ENCODE peak calls at places on chromosomes 6 and 20, in seven cellular contexts. One of them, this sample, is unnamed.

GRCh38 chr20:62370115-62370806 is 3.1 kb upstream of the LAMA5 start:
- DNase-seq in thoracic aorta: no peak
- DNase-seq in AG04450: no peak
- DNase-seq in endodermal cell: no peak
- DNase-seq in iPS DF 6.9: no peak
- DNase-seq in neuronal stem cell: no peak
- DNase-seq in body of pancreas: no peak
- DNase-seq in this sample: no peak

GRCh38 chr6:157430834-157431233 is 49.8 kb downstream of the ZDHHC14 start:
- DNase-seq in thoracic aorta: no peak
- DNase-seq in endodermal cell: no peak
- DNase-seq in iPS DF 6.9: no peak
- DNase-seq in neuronal stem cell: no peak
- DNase-seq in body of pancreas: no peak
- DNase-seq in AG04450: no peak
- DNase-seq in this sample: peak

GRCh38 chr6:36052092-36052491 is 24.5 kb downstream of the MAPK14 start:
- DNase-seq in AG04450: no peak
- DNase-seq in neuronal stem cell: no peak
- DNase-seq in thoracic aorta: no peak
- DNase-seq in endodermal cell: no peak
- DNase-seq in body of pancreas: no peak
- DNase-seq in iPS DF 6.9: no peak
- DNase-seq in this sample: no peak

GRCh38 chr6:64012351-64013060 is 376.9 kb downstream of the PHF3 start:
- DNase-seq in iPS DF 6.9: peak
- DNase-seq in endodermal cell: peak
- DNase-seq in thoracic aorta: no peak
- DNase-seq in neuronal stem cell: peak
- DNase-seq in AG04450: peak
- DNase-seq in body of pancreas: no peak
- DNase-seq in this sample: peak

GRCh38 chr20:10856237-10856636 is 182.4 kb upstream of the JAG1 start:
- DNase-seq in iPS DF 6.9: no peak
- DNase-seq in body of pancreas: no peak
- DNase-seq in thoracic aorta: no peak
- DNase-seq in endodermal cell: no peak
- DNase-seq in neuronal stem cell: no peak
- DNase-seq in AG04450: no peak
- DNase-seq in this sample: no peak

GRCh38 chr6:34234667-34235604 is 1.7 kb upstream of the HMGA1 start:
- DNase-seq in endodermal cell: peak
- DNase-seq in thoracic aorta: no peak
- DNase-seq in AG04450: no peak
- DNase-seq in neuronal stem cell: peak
- DNase-seq in iPS DF 6.9: no peak
- DNase-seq in body of pancreas: no peak
- DNase-seq in this sample: no peak

GRCh38 chr20:38748863-38749153 is 548 bp downstream of the ACTR5 start:
- DNase-seq in neuronal stem cell: no peak
- DNase-seq in AG04450: no peak
- DNase-seq in endodermal cell: no peak
- DNase-seq in thoracic aorta: no peak
- DNase-seq in iPS DF 6.9: no peak
- DNase-seq in body of pancreas: no peak
- DNase-seq in this sample: peak

GRCh38 chr6:169046483-169047192 is 207.0 kb downstream of the THBS2 start:
- DNase-seq in thoracic aorta: no peak
- DNase-seq in AG04450: no peak
- DNase-seq in neuronal stem cell: no peak
- DNase-seq in endodermal cell: no peak
- DNase-seq in iPS DF 6.9: no peak
- DNase-seq in body of pancreas: no peak
- DNase-seq in this sample: no peak

GRCh38 chr20:57023997-57024396 is 242.4 kb downstream of the BMP7 start:
- DNase-seq in endodermal cell: no peak
- DNase-seq in body of pancreas: no peak
- DNase-seq in neuronal stem cell: no peak
- DNase-seq in AG04450: no peak
- DNase-seq in iPS DF 6.9: no peak
- DNase-seq in thoracic aorta: no peak
- DNase-seq in this sample: no peak

GRCh38 chr6:111604259-111605099 is 1.2 kb downstream of the TRAF3IP2 start:
- DNase-seq in iPS DF 6.9: no peak
- DNase-seq in AG04450: no peak
- DNase-seq in neuronal stem cell: no peak
- DNase-seq in body of pancreas: peak
- DNase-seq in endodermal cell: peak
- DNase-seq in thoracic aorta: peak
- DNase-seq in this sample: no peak

GRCh38 chr6:78995946-78996345 is 82.1 kb downstream of the PHIP start:
- DNase-seq in iPS DF 6.9: no peak
- DNase-seq in neuronal stem cell: no peak
- DNase-seq in AG04450: no peak
- DNase-seq in endodermal cell: no peak
- DNase-seq in body of pancreas: no peak
- DNase-seq in thoracic aorta: no peak
- DNase-seq in this sample: no peak

GRCh38 chr20:48717959-48718223 is 109.9 kb downstream of the PREX1 start:
- DNase-seq in neuronal stem cell: no peak
- DNase-seq in body of pancreas: no peak
- DNase-seq in iPS DF 6.9: no peak
- DNase-seq in AG04450: no peak
- DNase-seq in thoracic aorta: no peak
- DNase-seq in endodermal cell: no peak
- DNase-seq in this sample: no peak

GRCh38 chr6:122323361-122323760 is 76.1 kb upstream of the HSF2 start:
- DNase-seq in neuronal stem cell: no peak
- DNase-seq in iPS DF 6.9: no peak
- DNase-seq in body of pancreas: no peak
- DNase-seq in AG04450: no peak
- DNase-seq in thoracic aorta: no peak
- DNase-seq in endodermal cell: no peak
- DNase-seq in this sample: no peak

GRCh38 chr6:168034537-168034936 is 37.1 kb downstream of the KIF25 start:
- DNase-seq in endodermal cell: no peak
- DNase-seq in body of pancreas: no peak
- DNase-seq in neuronal stem cell: no peak
- DNase-seq in thoracic aorta: no peak
- DNase-seq in AG04450: no peak
- DNase-seq in iPS DF 6.9: no peak
- DNase-seq in this sample: no peak

DNA sequence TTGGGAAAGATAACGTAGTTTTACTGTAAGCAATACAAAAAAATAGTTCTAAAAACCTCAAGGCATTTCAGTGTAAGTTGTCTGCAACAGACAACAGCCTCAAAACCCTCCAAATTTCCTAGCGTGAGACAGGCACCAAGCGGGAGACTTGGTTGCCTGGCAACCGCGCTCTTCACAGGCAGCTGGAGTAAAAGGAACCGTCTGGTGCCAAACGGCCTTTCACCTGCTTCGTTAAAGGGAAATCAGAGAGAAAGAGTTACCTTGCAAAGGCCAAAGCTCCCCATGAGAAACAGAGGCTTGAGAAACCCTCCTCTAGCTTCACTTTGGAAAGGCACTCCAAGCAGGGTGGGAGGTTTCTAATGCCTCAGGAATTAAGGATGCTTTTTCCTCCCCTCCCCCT is 129.8 kb upstream of the UFL1 start:
- DNase-seq in iPS DF 6.9: peak
- DNase-seq in AG04450: no peak
- DNase-seq in thoracic aorta: no peak
- DNase-seq in endodermal cell: peak
- DNase-seq in neuronal stem cell: peak
- DNase-seq in body of pancreas: peak
- DNase-seq in this sample: peak
- H3K4me3 ChIP-seq in iPS DF 6.9: no peak
- H3K4me3 ChIP-seq in AG04450: no peak
- H3K4me3 ChIP-seq in thoracic aorta: no peak
- H3K4me3 ChIP-seq in endodermal cell: no peak
- H3K4me3 ChIP-seq in neuronal stem cell: no peak
- H3K4me3 ChIP-seq in body of pancreas: no peak
- H3K4me3 ChIP-seq in this sample: no peak

DNA sequence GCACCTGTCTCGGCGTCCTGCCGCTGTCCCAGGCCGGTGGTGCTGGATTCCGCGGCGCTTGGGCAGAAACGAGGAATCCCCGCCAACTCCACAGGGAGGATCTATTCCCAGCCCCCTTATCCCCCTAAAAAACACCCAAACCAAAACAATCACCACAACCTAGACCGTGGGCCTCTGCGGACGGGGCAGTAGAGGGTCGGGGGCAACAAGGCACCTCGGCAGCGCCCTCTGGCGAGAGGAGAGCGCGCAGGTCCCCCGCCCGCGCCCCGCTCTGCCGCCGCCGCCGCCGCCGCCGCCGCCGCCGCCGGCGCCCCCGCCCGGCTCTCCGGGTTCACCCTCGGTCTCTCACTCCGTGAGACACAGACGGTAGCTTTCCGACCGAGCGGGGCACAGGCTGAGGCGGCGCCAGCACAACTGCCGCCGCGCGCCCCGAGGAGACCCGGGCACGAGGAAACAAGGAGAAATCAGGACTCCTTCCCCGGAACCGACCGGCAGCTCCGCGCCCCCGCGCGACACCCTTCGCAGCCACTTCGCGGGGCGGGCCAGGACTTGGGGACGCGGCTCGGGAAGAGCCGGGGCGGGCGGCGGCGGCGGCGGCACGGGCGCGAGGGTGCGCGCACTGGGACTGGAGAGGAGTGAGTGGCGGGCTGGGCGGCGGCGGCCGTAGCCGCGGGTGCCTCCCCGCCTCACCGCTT is at the start of gene SLC35F1:
- DNase-seq in endodermal cell: peak
- DNase-seq in neuronal stem cell: peak
- DNase-seq in body of pancreas: peak
- DNase-seq in AG04450: no peak
- DNase-seq in thoracic aorta: no peak
- DNase-seq in iPS DF 6.9: peak
- DNase-seq in this sample: peak
- H3K4me3 ChIP-seq in endodermal cell: peak
- H3K4me3 ChIP-seq in neuronal stem cell: peak
- H3K4me3 ChIP-seq in body of pancreas: peak
- H3K4me3 ChIP-seq in AG04450: peak
- H3K4me3 ChIP-seq in thoracic aorta: peak
- H3K4me3 ChIP-seq in iPS DF 6.9: peak
- H3K4me3 ChIP-seq in this sample: peak

DNA sequence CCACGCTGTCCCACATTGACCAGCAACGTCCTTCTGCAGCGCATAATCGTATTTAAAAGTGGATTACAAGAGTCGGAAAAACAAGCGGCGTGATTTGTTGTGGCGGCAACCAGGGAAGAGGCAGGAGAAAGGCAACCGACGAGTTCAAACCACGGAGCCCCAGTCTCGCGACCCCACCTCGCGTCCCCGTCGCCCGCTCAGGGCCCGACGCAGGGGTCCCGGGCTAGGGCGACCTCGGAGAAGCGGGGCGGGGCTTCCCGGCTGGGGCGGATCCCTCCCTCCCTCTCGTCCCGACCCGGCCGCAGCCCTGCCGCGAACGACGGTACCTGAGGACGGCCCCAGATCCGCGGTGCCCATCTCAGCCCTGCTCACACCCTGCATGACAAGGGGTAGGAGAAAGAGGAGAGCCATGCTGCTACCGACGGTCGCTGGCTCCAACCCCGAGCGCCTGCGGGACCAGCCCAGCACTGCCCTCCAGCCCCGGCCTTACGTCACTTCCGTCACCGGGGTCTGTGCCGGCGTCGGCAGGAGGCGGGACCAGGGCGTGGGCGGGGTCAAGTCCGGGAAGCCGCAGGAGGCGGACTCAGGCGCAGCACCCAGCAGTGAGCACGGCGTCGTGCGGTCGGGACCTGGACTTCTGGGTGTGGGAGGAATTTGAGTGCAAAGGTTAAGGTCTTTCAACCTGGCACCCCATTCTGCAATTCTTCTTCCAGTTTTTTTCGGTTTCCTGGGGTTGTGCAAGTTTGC is at the start of gene IFNGR1:
- DNase-seq in endodermal cell: peak
- DNase-seq in AG04450: peak
- DNase-seq in iPS DF 6.9: peak
- DNase-seq in neuronal stem cell: peak
- DNase-seq in thoracic aorta: peak
- DNase-seq in body of pancreas: peak
- DNase-seq in this sample: peak
- H3K4me3 ChIP-seq in endodermal cell: peak
- H3K4me3 ChIP-seq in AG04450: peak
- H3K4me3 ChIP-seq in iPS DF 6.9: peak
- H3K4me3 ChIP-seq in neuronal stem cell: peak
- H3K4me3 ChIP-seq in thoracic aorta: peak
- H3K4me3 ChIP-seq in body of pancreas: peak
- H3K4me3 ChIP-seq in this sample: peak

DNA sequence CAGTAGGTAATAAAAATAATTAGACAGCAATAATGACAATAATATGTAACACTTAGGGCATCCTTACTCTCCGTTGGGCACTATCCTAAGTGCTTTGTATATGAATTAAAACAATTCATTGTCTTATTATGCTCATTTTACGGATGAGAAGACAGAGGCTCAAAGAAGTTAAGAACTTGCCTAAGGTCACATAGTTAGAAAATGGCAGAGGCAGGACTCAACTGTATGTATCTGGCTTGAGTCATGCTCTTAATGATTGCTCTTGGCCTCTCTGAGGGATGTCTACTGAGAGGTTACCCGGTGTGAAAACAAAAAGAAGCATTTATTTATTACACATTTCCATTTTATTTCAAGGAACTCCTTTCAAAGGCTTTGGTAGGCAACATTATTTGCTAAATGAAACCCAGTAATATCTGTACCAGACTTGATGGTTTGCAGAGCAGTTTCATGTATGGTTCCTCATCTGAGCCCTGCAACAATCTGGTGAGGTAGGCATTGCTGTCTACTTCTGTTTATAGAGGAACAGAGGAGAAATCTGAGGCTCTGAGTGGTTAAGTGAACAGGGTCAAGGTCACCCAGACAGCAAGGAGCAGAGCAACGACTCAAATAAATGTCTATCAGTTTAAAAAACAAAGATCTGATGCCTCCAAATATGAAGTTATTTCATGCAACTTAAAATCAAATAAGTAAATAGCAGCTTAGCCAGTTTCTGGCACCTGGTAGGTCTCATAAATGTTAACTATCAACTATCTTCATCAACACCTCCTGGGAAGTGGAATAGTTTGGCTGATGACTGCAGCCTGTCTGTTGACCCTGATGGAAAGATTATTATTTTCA is 4.2 kb upstream of the PARD6B start:
- DNase-seq in neuronal stem cell: no peak
- DNase-seq in body of pancreas: no peak
- DNase-seq in AG04450: no peak
- DNase-seq in iPS DF 6.9: no peak
- DNase-seq in thoracic aorta: no peak
- DNase-seq in endodermal cell: peak
- DNase-seq in this sample: no peak
- H3K4me3 ChIP-seq in neuronal stem cell: no peak
- H3K4me3 ChIP-seq in body of pancreas: no peak
- H3K4me3 ChIP-seq in AG04450: no peak
- H3K4me3 ChIP-seq in iPS DF 6.9: no peak
- H3K4me3 ChIP-seq in thoracic aorta: no peak
- H3K4me3 ChIP-seq in endodermal cell: no peak
- H3K4me3 ChIP-seq in this sample: peak

This sample was measured in WERI-Rb-1.